ENCODE peak calls at places on chromosomes 3 and 15, in ten cellular contexts. R is NCI-H1092, O is cardiac muscle cell, B is SK-N-DZ, Y is ecto neural progenitor cell, H is GM13977, M is fibroblast of lung, E is WTC11, N is kidney tubule cell, X is OCI-LY7. Q is an unnamed sample.

GRCh38 chr15:99978426-99978825 is 245.2 kb upstream of the LYSMD4 start:
- DNase-seq in Y (no peak), O (no peak), X (no peak), M (no peak), B (no peak), N (no peak), R (no peak), H (no peak), E (peak), Q (no peak)

GRCh38 chr3:66427951-66428350 is 72.9 kb downstream of the LRIG1 start:
- DNase-seq in B (no peak), M (no peak), H (no peak), E (no peak), Y (no peak), R (no peak), X (no peak), N (no peak), O (no peak), Q (no peak)

GRCh38 chr3:98962189-98962930 is 60.9 kb upstream of the DCBLD2 start:
- DNase-seq in N (peak), E (no peak), M (peak), O (no peak), B (no peak), Y (no peak), R (no peak), X (no peak), H (no peak), Q (peak)

GRCh38 chr3:42683875-42684593 is 1.3 kb upstream of the KLHL40 start:
- DNase-seq in X (no peak), O (peak), B (no peak), Y (no peak), H (no peak), N (peak), M (peak), E (no peak), R (no peak), Q (peak)

GRCh38 chr15:76903251-76903681 is 1.9 kb downstream of the SCAPER start:
- DNase-seq in M (peak), X (peak), Y (no peak), E (no peak), B (peak), R (no peak), O (peak), H (peak), N (peak), Q (peak)

GRCh38 chr3:141656771-141657170 is 81.3 kb upstream of the RNF7 start:
- DNase-seq in N (peak), E (no peak), O (no peak), Y (no peak), B (no peak), M (peak), R (no peak), H (no peak), X (no peak), Q (peak)

GRCh38 chr3:21326704-21327103 is 424.3 kb downstream of the ZNF385D start:
- DNase-seq in O (no peak), Y (no peak), M (peak), B (no peak), X (no peak), E (no peak), N (peak), H (no peak), R (no peak), Q (peak)

GRCh38 chr3:150925751-150926201 is 20.5 kb upstream of the MINDY4B start:
- DNase-seq in O (peak), B (peak), H (peak), X (peak), E (peak), Y (peak), M (peak), R (peak), N (peak), Q (peak)

GRCh38 chr15:45157974-45158373 is 28.2 kb downstream of the DUOX1 start:
- DNase-seq in Y (no peak), X (no peak), E (no peak), H (no peak), M (peak), R (no peak), B (no peak), N (no peak), O (no peak), Q (peak)

Q was measured in M059J.